ENCODE peak calls at places on chromosomes 3 and 15, in six cellular contexts. One of them, this sample, is unnamed.

GRCh38 chr15:62455441-62455921 is 290.4 kb upstream of the C2CD4B start:
- DNase-seq in cardiac muscle cell: no peak
- DNase-seq in GM23338: no peak
- DNase-seq in lung microvascular endothelial cell: no peak
- DNase-seq in NCI-H2081: no peak
- DNase-seq in adipocyte: peak
- DNase-seq in this sample: no peak

GRCh38 chr15:63483521-63484371 is 20.6 kb upstream of the USP3 start:
- DNase-seq in cardiac muscle cell: peak
- DNase-seq in GM23338: no peak
- DNase-seq in lung microvascular endothelial cell: peak
- DNase-seq in NCI-H2081: no peak
- DNase-seq in adipocyte: no peak
- DNase-seq in this sample: no peak

GRCh38 chr3:170528731-170529130 is 57.1 kb downstream of the SLC7A14 start:
- DNase-seq in cardiac muscle cell: no peak
- DNase-seq in GM23338: no peak
- DNase-seq in lung microvascular endothelial cell: no peak
- DNase-seq in NCI-H2081: no peak
- DNase-seq in adipocyte: no peak
- DNase-seq in this sample: no peak

GRCh38 chr3:43257850-43258249 is 28.5 kb upstream of the SNRK start:
- DNase-seq in cardiac muscle cell: no peak
- DNase-seq in GM23338: no peak
- DNase-seq in lung microvascular endothelial cell: no peak
- DNase-seq in NCI-H2081: no peak
- DNase-seq in adipocyte: no peak
- DNase-seq in this sample: no peak

GRCh38 chr3:106542101-106542769 is 673.4 kb upstream of the CBLB start:
- DNase-seq in cardiac muscle cell: peak
- DNase-seq in GM23338: peak
- DNase-seq in lung microvascular endothelial cell: no peak
- DNase-seq in NCI-H2081: no peak
- DNase-seq in adipocyte: peak
- DNase-seq in this sample: peak

GRCh38 chr3:10950476-10951294 is 41.9 kb upstream of the SLC6A1 start:
- DNase-seq in cardiac muscle cell: peak
- DNase-seq in GM23338: peak
- DNase-seq in lung microvascular endothelial cell: peak
- DNase-seq in NCI-H2081: no peak
- DNase-seq in adipocyte: peak
- DNase-seq in this sample: peak

GRCh38 chr15:65651831-65652749 is 30.4 kb downstream of the SLC24A1 start:
- DNase-seq in cardiac muscle cell: no peak
- DNase-seq in GM23338: peak
- DNase-seq in lung microvascular endothelial cell: peak
- DNase-seq in NCI-H2081: no peak
- DNase-seq in adipocyte: no peak
- DNase-seq in this sample: peak

GRCh38 chr3:4501422-4501821 is 8.3 kb downstream of the ITPR1 start:
- DNase-seq in cardiac muscle cell: no peak
- DNase-seq in GM23338: no peak
- DNase-seq in lung microvascular endothelial cell: no peak
- DNase-seq in NCI-H2081: no peak
- DNase-seq in adipocyte: no peak
- DNase-seq in this sample: no peak

GRCh38 chr3:187758318-187758717 is 13.1 kb upstream of the BCL6 start:
- DNase-seq in cardiac muscle cell: no peak
- DNase-seq in GM23338: no peak
- DNase-seq in lung microvascular endothelial cell: no peak
- DNase-seq in NCI-H2081: no peak
- DNase-seq in adipocyte: no peak
- DNase-seq in this sample: no peak

GRCh38 chr3:194871864-194872668 is 186.4 kb downstream of the FAM43A start:
- DNase-seq in cardiac muscle cell: no peak
- DNase-seq in GM23338: no peak
- DNase-seq in lung microvascular endothelial cell: no peak
- DNase-seq in NCI-H2081: no peak
- DNase-seq in adipocyte: peak
- DNase-seq in this sample: peak

GRCh38 chr3:139339219-139339906 is 4.5 kb upstream of the MRPS22 start:
- DNase-seq in cardiac muscle cell: peak
- DNase-seq in GM23338: no peak
- DNase-seq in lung microvascular endothelial cell: no peak
- DNase-seq in NCI-H2081: no peak
- DNase-seq in adipocyte: no peak
- DNase-seq in this sample: no peak

GRCh38 chr15:65344909-65345275 is 32.9 kb downstream of the IGDCC3 start:
- DNase-seq in cardiac muscle cell: no peak
- DNase-seq in GM23338: no peak
- DNase-seq in lung microvascular endothelial cell: no peak
- DNase-seq in NCI-H2081: no peak
- DNase-seq in adipocyte: no peak
- DNase-seq in this sample: no peak

GRCh38 chr15:78335985-78336384 is 4.2 kb upstream of the CRABP1 start:
- DNase-seq in cardiac muscle cell: no peak
- DNase-seq in GM23338: no peak
- DNase-seq in lung microvascular endothelial cell: no peak
- DNase-seq in NCI-H2081: no peak
- DNase-seq in adipocyte: no peak
- DNase-seq in this sample: no peak